ENCODE peak calls at places on chromosomes 11 and 22, in seven cellular contexts. One of them, this sample, is unnamed.

GRCh38 chr11:12114487-12115033 is 4.2 kb downstream of the MICAL2 start:
- DNase-seq in heart left ventricle: no peak
- DNase-seq in right atrium auricular region: no peak
- DNase-seq in PC-9: no peak
- DNase-seq in thoracic aorta: no peak
- DNase-seq in fibroblast of lung: peak; percentile 87
- DNase-seq in K562: peak; percentile 50
- DNase-seq in this sample: no peak

GRCh38 chr11:57249384-57250319 is 12.6 kb upstream of the APLNR start:
- DNase-seq in thoracic aorta: no peak
- DNase-seq in PC-9: peak; percentile 67
- DNase-seq in fibroblast of lung: peak; percentile 72
- DNase-seq in heart left ventricle: peak; percentile 62
- DNase-seq in K562: peak; percentile 64
- DNase-seq in right atrium auricular region: no peak
- DNase-seq in this sample: peak; percentile 80

GRCh38 chr11:132035736-132036135 is 665.3 kb downstream of the NTM start:
- DNase-seq in right atrium auricular region: no peak
- DNase-seq in thoracic aorta: no peak
- DNase-seq in PC-9: no peak
- DNase-seq in heart left ventricle: no peak
- DNase-seq in fibroblast of lung: no peak
- DNase-seq in K562: no peak
- DNase-seq in this sample: no peak

GRCh38 chr22:21074092-21074715 is 28.5 kb downstream of the LRRC74B start:
- DNase-seq in thoracic aorta: no peak
- DNase-seq in right atrium auricular region: no peak
- DNase-seq in fibroblast of lung: peak; percentile 50
- DNase-seq in PC-9: peak; percentile 76
- DNase-seq in heart left ventricle: no peak
- DNase-seq in K562: peak; percentile 42
- DNase-seq in this sample: no peak

GRCh38 chr11:32893947-32894827 is 1.6 kb downstream of the QSER1 start:
- DNase-seq in heart left ventricle: no peak
- DNase-seq in fibroblast of lung: peak; percentile 81
- DNase-seq in right atrium auricular region: peak; percentile 61
- DNase-seq in PC-9: peak; percentile 92
- DNase-seq in thoracic aorta: no peak
- DNase-seq in K562: peak; percentile 25
- DNase-seq in this sample: no peak

GRCh38 chr11:37442576-37442975 is 844.5 kb upstream of the RAG2 start:
- DNase-seq in right atrium auricular region: no peak
- DNase-seq in thoracic aorta: no peak
- DNase-seq in PC-9: no peak
- DNase-seq in heart left ventricle: no peak
- DNase-seq in K562: no peak
- DNase-seq in fibroblast of lung: no peak
- DNase-seq in this sample: no peak

GRCh38 chr22:27461470-27461869 is 340.1 kb downstream of the MN1 start:
- DNase-seq in K562: no peak
- DNase-seq in PC-9: peak; percentile 97
- DNase-seq in fibroblast of lung: peak; percentile 33
- DNase-seq in thoracic aorta: peak; percentile 10
- DNase-seq in heart left ventricle: no peak
- DNase-seq in right atrium auricular region: no peak
- DNase-seq in this sample: no peak

GRCh38 chr22:46547179-46547882 is 9.9 kb upstream of the CELSR1 start:
- DNase-seq in thoracic aorta: no peak
- DNase-seq in heart left ventricle: peak; percentile 56
- DNase-seq in fibroblast of lung: peak; percentile 64
- DNase-seq in PC-9: peak; percentile 75
- DNase-seq in K562: no peak
- DNase-seq in right atrium auricular region: peak; percentile 71
- DNase-seq in this sample: no peak

GRCh38 chr22:37169947-37170688 is 17.9 kb downstream of the C1QTNF6 start:
- DNase-seq in K562: peak; percentile 31
- DNase-seq in PC-9: no peak
- DNase-seq in heart left ventricle: no peak
- DNase-seq in right atrium auricular region: no peak
- DNase-seq in fibroblast of lung: no peak
- DNase-seq in thoracic aorta: no peak
- DNase-seq in this sample: peak; percentile 59

GRCh38 chr11:117230286-117230961 is 1.4 kb downstream of the PCSK7 start:
- DNase-seq in fibroblast of lung: no peak
- DNase-seq in heart left ventricle: no peak
- DNase-seq in right atrium auricular region: peak; percentile 47
- DNase-seq in PC-9: no peak
- DNase-seq in K562: no peak
- DNase-seq in thoracic aorta: no peak
- DNase-seq in this sample: no peak

GRCh38 chr11:80383655-80384054 is 942.8 kb upstream of the TENM4 start:
- DNase-seq in fibroblast of lung: no peak
- DNase-seq in K562: no peak
- DNase-seq in PC-9: no peak
- DNase-seq in heart left ventricle: no peak
- DNase-seq in right atrium auricular region: no peak
- DNase-seq in thoracic aorta: no peak
- DNase-seq in this sample: no peak

GRCh38 chr22:20490941-20491307 is 4.7 kb downstream of the KLHL22 start:
- DNase-seq in heart left ventricle: no peak
- DNase-seq in fibroblast of lung: no peak
- DNase-seq in thoracic aorta: no peak
- DNase-seq in K562: no peak
- DNase-seq in PC-9: no peak
- DNase-seq in right atrium auricular region: no peak
- DNase-seq in this sample: no peak

GRCh38 chr11:35711173-35711910 is 48.8 kb downstream of the TRIM44 start:
- DNase-seq in heart left ventricle: no peak
- DNase-seq in PC-9: no peak
- DNase-seq in K562: no peak
- DNase-seq in thoracic aorta: no peak
- DNase-seq in fibroblast of lung: peak; percentile 6
- DNase-seq in right atrium auricular region: no peak
- DNase-seq in this sample: no peak

GRCh38 chr11:66290332-66290629 is 1.3 kb upstream of the YIF1A start:
- DNase-seq in K562: no peak
- DNase-seq in right atrium auricular region: no peak
- DNase-seq in PC-9: no peak
- DNase-seq in fibroblast of lung: no peak
- DNase-seq in thoracic aorta: no peak
- DNase-seq in heart left ventricle: no peak
- DNase-seq in this sample: no peak

GRCh38 chr11:66292543-66293332 is 1.0 kb downstream of the TMEM151A start:
- DNase-seq in fibroblast of lung: no peak
- DNase-seq in PC-9: no peak
- DNase-seq in thoracic aorta: no peak
- DNase-seq in K562: no peak
- DNase-seq in right atrium auricular region: no peak
- DNase-seq in heart left ventricle: no peak
- DNase-seq in this sample: no peak

GRCh38 chr11:66291706-66292542 is at the start of gene TMEM151A:
- DNase-seq in right atrium auricular region: no peak
- DNase-seq in heart left ventricle: no peak
- DNase-seq in fibroblast of lung: no peak
- DNase-seq in PC-9: no peak
- DNase-seq in thoracic aorta: no peak
- DNase-seq in K562: no peak
- DNase-seq in this sample: no peak

GRCh38 chr11:66289548-66290331 is 797 bp upstream of the YIF1A start:
- DNase-seq in fibroblast of lung: no peak
- DNase-seq in K562: peak; percentile 83
- DNase-seq in PC-9: no peak
- DNase-seq in right atrium auricular region: peak; percentile 75
- DNase-seq in thoracic aorta: no peak
- DNase-seq in heart left ventricle: peak; percentile 74
- DNase-seq in this sample: peak; percentile 90

DNA sequence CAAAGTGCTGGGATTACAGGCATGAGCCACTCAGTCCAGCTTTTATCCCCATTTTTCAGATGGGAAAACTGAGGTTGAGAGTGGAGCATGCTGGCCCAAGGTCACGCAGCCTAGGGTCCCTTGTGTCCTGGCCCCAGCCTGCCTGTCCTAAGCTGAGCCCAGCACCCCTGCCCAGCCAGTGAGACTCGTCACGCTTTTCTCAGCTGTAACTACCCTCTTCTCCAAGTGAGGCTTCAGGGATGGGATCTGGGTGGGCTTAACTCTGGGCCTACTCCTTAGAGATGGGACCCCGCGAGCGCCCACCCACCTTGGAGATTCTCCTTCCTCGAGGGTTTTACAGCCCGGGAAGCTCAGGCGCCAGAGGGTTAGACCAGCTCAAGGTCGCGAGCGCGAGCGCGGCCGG is 390 bp upstream of the TMEM151A start:
- DNase-seq in thoracic aorta: no peak
- DNase-seq in K562: no peak
- DNase-seq in PC-9: no peak
- DNase-seq in heart left ventricle: no peak
- DNase-seq in fibroblast of lung: no peak
- DNase-seq in right atrium auricular region: no peak
- DNase-seq in this sample: no peak
- TF ChIP-seq CTCF in thoracic aorta: no peak
- TF ChIP-seq CTCF in K562: no peak
- TF ChIP-seq CTCF in PC-9: no peak
- TF ChIP-seq CTCF in heart left ventricle: no peak
- TF ChIP-seq CTCF in fibroblast of lung: no peak
- TF ChIP-seq CTCF in right atrium auricular region: no peak
- TF ChIP-seq CTCF in this sample: no peak

DNA sequence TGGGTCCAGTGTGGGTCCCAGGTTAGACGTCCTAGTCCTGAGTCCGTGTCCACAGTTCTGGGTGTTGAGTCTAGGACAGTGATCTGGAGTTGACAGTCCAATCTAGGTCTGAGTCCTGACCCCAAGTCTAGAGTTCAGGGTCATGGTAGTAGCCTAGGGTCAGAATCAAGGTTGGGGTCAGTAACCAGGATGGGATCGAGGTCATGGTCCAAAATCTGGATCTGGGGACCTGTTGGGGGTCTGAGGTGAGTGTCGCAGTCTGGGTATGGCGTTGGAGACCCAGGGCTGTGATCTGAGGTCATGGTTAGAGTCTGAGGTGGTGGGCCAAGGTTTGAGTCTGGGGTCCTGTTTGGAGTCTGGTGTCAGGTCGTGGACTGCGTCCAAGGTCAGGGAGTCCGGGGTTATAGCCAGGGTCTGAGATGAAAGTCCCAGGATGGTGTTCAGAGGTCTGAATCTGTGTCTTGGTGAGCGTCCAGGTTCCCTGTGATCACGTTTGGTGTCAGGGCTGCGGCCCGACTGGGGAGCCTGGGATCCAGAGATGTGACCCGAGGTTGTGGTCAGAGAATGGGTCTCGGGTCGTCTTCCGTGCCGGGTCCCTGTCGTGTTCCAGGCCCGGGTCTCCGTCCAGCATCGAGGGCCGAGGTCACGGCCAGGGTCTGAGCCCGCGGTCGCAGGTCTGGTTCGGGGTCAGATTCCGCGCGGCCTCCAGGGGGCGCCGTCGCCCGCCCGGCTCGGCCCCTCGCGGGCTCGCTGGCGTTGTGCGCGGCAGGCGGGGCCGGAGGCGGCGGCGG is 445 bp upstream of the GRK2 start:
- DNase-seq in heart left ventricle: peak; percentile 81
- DNase-seq in K562: no peak
- DNase-seq in right atrium auricular region: no peak
- DNase-seq in PC-9: no peak
- DNase-seq in thoracic aorta: no peak
- DNase-seq in fibroblast of lung: peak; percentile 52
- DNase-seq in this sample: peak; percentile 91
- H3K4me3 ChIP-seq in heart left ventricle: peak overlapping the region; percentile 28
- H3K4me3 ChIP-seq in K562: no peak overlapping the region
- H3K4me3 ChIP-seq in right atrium auricular region: peak overlapping the region; percentile 12
- H3K4me3 ChIP-seq in PC-9: peak overlapping the region; percentile 32
- H3K4me3 ChIP-seq in thoracic aorta: peak overlapping the region; percentile 46
- H3K4me3 ChIP-seq in fibroblast of lung: no peak overlapping the region
- H3K4me3 ChIP-seq in this sample: peak overlapping the region; percentile 14

GRCh38 chr22:43742551-43742950 is 69.6 kb downstream of the EFCAB6 start:
- DNase-seq in K562: no peak
- DNase-seq in thoracic aorta: no peak
- DNase-seq in heart left ventricle: no peak
- DNase-seq in PC-9: no peak
- DNase-seq in right atrium auricular region: no peak
- DNase-seq in fibroblast of lung: no peak
- DNase-seq in this sample: no peak

GRCh38 chr22:43743929-43744643 is 68.0 kb downstream of the EFCAB6 start:
- DNase-seq in right atrium auricular region: no peak
- DNase-seq in PC-9: no peak
- DNase-seq in heart left ventricle: no peak
- DNase-seq in fibroblast of lung: no peak
- DNase-seq in thoracic aorta: no peak
- DNase-seq in K562: no peak
- DNase-seq in this sample: no peak

GRCh38 chr22:43739851-43740250 is 72.3 kb downstream of the EFCAB6 start:
- DNase-seq in thoracic aorta: no peak
- DNase-seq in PC-9: no peak
- DNase-seq in K562: no peak
- DNase-seq in right atrium auricular region: no peak
- DNase-seq in heart left ventricle: no peak
- DNase-seq in fibroblast of lung: no peak
- DNase-seq in this sample: no peak

GRCh38 chr22:43743131-43743530 is 69.0 kb downstream of the EFCAB6 start:
- DNase-seq in K562: peak; percentile 7
- DNase-seq in thoracic aorta: no peak
- DNase-seq in right atrium auricular region: no peak
- DNase-seq in heart left ventricle: no peak
- DNase-seq in fibroblast of lung: no peak
- DNase-seq in PC-9: no peak
- DNase-seq in this sample: no peak

DNA sequence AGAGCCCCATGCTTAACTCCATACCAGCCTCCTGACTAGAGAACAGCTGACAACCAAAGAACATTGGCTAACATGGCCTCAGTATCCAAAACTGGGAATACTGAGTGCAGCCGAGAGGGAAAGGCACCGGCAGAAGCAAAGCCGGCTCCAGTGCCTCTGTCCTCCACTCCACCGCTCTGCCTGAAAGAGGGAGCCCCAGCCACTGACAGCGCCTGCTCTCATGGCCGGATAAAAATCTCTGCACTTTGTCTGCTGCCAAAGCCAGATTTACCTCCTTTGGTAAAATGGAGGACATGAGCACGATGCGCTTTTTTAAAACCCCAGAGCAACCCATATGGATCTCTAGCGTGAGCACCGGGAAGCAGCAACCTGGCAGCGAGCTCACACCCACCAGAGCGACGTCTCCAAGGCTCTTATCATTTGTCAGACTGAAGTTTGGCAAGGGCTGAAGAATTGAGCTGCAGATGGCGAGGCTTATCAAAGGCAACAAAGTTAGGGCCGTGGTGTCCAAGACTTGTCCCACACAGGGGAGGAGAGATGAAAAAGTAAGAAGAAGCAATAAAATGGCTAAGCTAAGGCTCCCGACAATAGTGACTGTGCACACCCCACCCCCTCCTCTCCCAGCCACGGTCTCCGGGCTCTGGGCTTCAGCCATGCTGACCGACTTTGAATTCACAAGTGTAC is 71.4 kb downstream of the EFCAB6 start:
- DNase-seq in PC-9: no peak
- DNase-seq in K562: no peak
- DNase-seq in right atrium auricular region: no peak
- DNase-seq in fibroblast of lung: no peak
- DNase-seq in heart left ventricle: peak; percentile 21
- DNase-seq in thoracic aorta: no peak
- DNase-seq in this sample: no peak
- H3K27me3 ChIP-seq in PC-9: peaks cover 98% of the 10 kb centered on the region
- H3K27me3 ChIP-seq in K562: peaks cover 8% of the 10 kb centered on the region
- H3K27me3 ChIP-seq in right atrium auricular region: no peaks in the 10 kb centered on the region
- H3K27me3 ChIP-seq in fibroblast of lung: peaks cover 4% of the 10 kb centered on the region
- H3K27me3 ChIP-seq in heart left ventricle: no peaks in the 10 kb centered on the region
- H3K27me3 ChIP-seq in thoracic aorta: no peaks in the 10 kb centered on the region
- H3K27me3 ChIP-seq in this sample: peaks cover 13% of the 10 kb centered on the region

GRCh38 chr11:87368876-87369480 is 331.2 kb downstream of the TMEM135 start:
- DNase-seq in K562: no peak
- DNase-seq in PC-9: no peak
- DNase-seq in thoracic aorta: no peak
- DNase-seq in fibroblast of lung: no peak
- DNase-seq in right atrium auricular region: no peak
- DNase-seq in heart left ventricle: peak; percentile 15
- DNase-seq in this sample: no peak
- TF ChIP-seq CTCF in K562: no peak
- TF ChIP-seq CTCF in PC-9: no peak
- TF ChIP-seq CTCF in thoracic aorta: no peak
- TF ChIP-seq CTCF in fibroblast of lung: no peak
- TF ChIP-seq CTCF in right atrium auricular region: no peak
- TF ChIP-seq CTCF in heart left ventricle: no peak
- TF ChIP-seq CTCF in this sample: no peak

This sample was measured in upper lobe of right lung.